ENCODE peak calls at places on chromosome 1, in eight cellular contexts. One of them, this sample, is unnamed.

GRCh38 chr1:182766881-182767645 is 22.5 kb upstream of the NPL start:
- DNase-seq in fibroblast of lung: no peak
- DNase-seq in HAP-1: no peak
- DNase-seq in activated T-helper 1 cell treated with Interleukin-2 at 50 U/mL for 16 hours: no peak
- DNase-seq in germinal center: no peak
- DNase-seq in NCI-H1105 treated with DMSO at 0.1 percent for 48 hours: no peak
- DNase-seq in T-cell: no peak
- DNase-seq in HT-29: no peak
- DNase-seq in this sample: no peak

GRCh38 chr1:246320286-246320685 is 186.8 kb downstream of the SMYD3 start:
- DNase-seq in fibroblast of lung: peak; percentile 57
- DNase-seq in HAP-1: no peak
- DNase-seq in activated T-helper 1 cell treated with Interleukin-2 at 50 U/mL for 16 hours: no peak
- DNase-seq in germinal center: no peak
- DNase-seq in NCI-H1105 treated with DMSO at 0.1 percent for 48 hours: no peak
- DNase-seq in T-cell: no peak
- DNase-seq in HT-29: no peak
- DNase-seq in this sample: no peak

GRCh38 chr1:8873506-8874229 is 4.8 kb downstream of the ENO1 start:
- DNase-seq in fibroblast of lung: peak; percentile 97
- DNase-seq in HAP-1: peak; percentile 43
- DNase-seq in activated T-helper 1 cell treated with Interleukin-2 at 50 U/mL for 16 hours: peak; percentile 60
- DNase-seq in germinal center: no peak
- DNase-seq in NCI-H1105 treated with DMSO at 0.1 percent for 48 hours: no peak
- DNase-seq in T-cell: peak; percentile 16
- DNase-seq in HT-29: peak; percentile 91
- DNase-seq in this sample: peak; percentile 80

GRCh38 chr1:240285541-240285940 is 193.9 kb downstream of the FMN2 start:
- DNase-seq in fibroblast of lung: peak; percentile 59
- DNase-seq in HAP-1: no peak
- DNase-seq in activated T-helper 1 cell treated with Interleukin-2 at 50 U/mL for 16 hours: no peak
- DNase-seq in germinal center: no peak
- DNase-seq in NCI-H1105 treated with DMSO at 0.1 percent for 48 hours: no peak
- DNase-seq in T-cell: no peak
- DNase-seq in HT-29: no peak
- DNase-seq in this sample: no peak

GRCh38 chr1:1173061-1173792 is 453 bp upstream of the TTLL10 start:
- DNase-seq in fibroblast of lung: no peak
- DNase-seq in HAP-1: no peak
- DNase-seq in activated T-helper 1 cell treated with Interleukin-2 at 50 U/mL for 16 hours: no peak
- DNase-seq in germinal center: no peak
- DNase-seq in NCI-H1105 treated with DMSO at 0.1 percent for 48 hours: no peak
- DNase-seq in T-cell: no peak
- DNase-seq in HT-29: no peak
- DNase-seq in this sample: no peak

GRCh38 chr1:246383217-246383616 is 123.9 kb downstream of the SMYD3 start:
- DNase-seq in fibroblast of lung: no peak
- DNase-seq in HAP-1: no peak
- DNase-seq in activated T-helper 1 cell treated with Interleukin-2 at 50 U/mL for 16 hours: no peak
- DNase-seq in germinal center: no peak
- DNase-seq in NCI-H1105 treated with DMSO at 0.1 percent for 48 hours: no peak
- DNase-seq in T-cell: no peak
- DNase-seq in HT-29: no peak
- DNase-seq in this sample: no peak

GRCh38 chr1:212587304-212588136 is 21.0 kb upstream of the ATF3 start:
- DNase-seq in fibroblast of lung: peak; percentile 67
- DNase-seq in HAP-1: no peak
- DNase-seq in activated T-helper 1 cell treated with Interleukin-2 at 50 U/mL for 16 hours: no peak
- DNase-seq in germinal center: no peak
- DNase-seq in NCI-H1105 treated with DMSO at 0.1 percent for 48 hours: no peak
- DNase-seq in T-cell: no peak
- DNase-seq in HT-29: no peak
- DNase-seq in this sample: no peak

GRCh38 chr1:247360116-247360898 is 28.6 kb upstream of the ZNF496 start:
- DNase-seq in fibroblast of lung: no peak
- DNase-seq in HAP-1: no peak
- DNase-seq in activated T-helper 1 cell treated with Interleukin-2 at 50 U/mL for 16 hours: no peak
- DNase-seq in germinal center: no peak
- DNase-seq in NCI-H1105 treated with DMSO at 0.1 percent for 48 hours: no peak
- DNase-seq in T-cell: no peak
- DNase-seq in HT-29: no peak
- DNase-seq in this sample: no peak

GRCh38 chr1:60848583-60849188 is 233.7 kb upstream of the NFIA start:
- DNase-seq in fibroblast of lung: peak; percentile 74
- DNase-seq in HAP-1: no peak
- DNase-seq in activated T-helper 1 cell treated with Interleukin-2 at 50 U/mL for 16 hours: no peak
- DNase-seq in germinal center: no peak
- DNase-seq in NCI-H1105 treated with DMSO at 0.1 percent for 48 hours: peak; percentile 73
- DNase-seq in T-cell: no peak
- DNase-seq in HT-29: peak; percentile 34
- DNase-seq in this sample: no peak

GRCh38 chr1:216221260-216221700 is 202.0 kb downstream of the USH2A start:
- DNase-seq in fibroblast of lung: peak; percentile 88
- DNase-seq in HAP-1: peak; percentile 74
- DNase-seq in activated T-helper 1 cell treated with Interleukin-2 at 50 U/mL for 16 hours: no peak
- DNase-seq in germinal center: peak; percentile 7
- DNase-seq in NCI-H1105 treated with DMSO at 0.1 percent for 48 hours: peak; percentile 84
- DNase-seq in T-cell: no peak
- DNase-seq in HT-29: peak; percentile 76
- DNase-seq in this sample: peak; percentile 28

GRCh38 chr1:41282679-41283317 is 40.7 kb upstream of the SCMH1 start:
- DNase-seq in fibroblast of lung: peak; percentile 15
- DNase-seq in HAP-1: peak; percentile 72
- DNase-seq in activated T-helper 1 cell treated with Interleukin-2 at 50 U/mL for 16 hours: no peak
- DNase-seq in germinal center: peak; percentile 44
- DNase-seq in NCI-H1105 treated with DMSO at 0.1 percent for 48 hours: peak; percentile 43
- DNase-seq in T-cell: no peak
- DNase-seq in HT-29: peak; percentile 28
- DNase-seq in this sample: peak; percentile 34

GRCh38 chr1:76861149-76861548 is 6.1 kb upstream of the ST6GALNAC5 start:
- DNase-seq in fibroblast of lung: no peak
- DNase-seq in HAP-1: no peak
- DNase-seq in activated T-helper 1 cell treated with Interleukin-2 at 50 U/mL for 16 hours: no peak
- DNase-seq in germinal center: no peak
- DNase-seq in NCI-H1105 treated with DMSO at 0.1 percent for 48 hours: no peak
- DNase-seq in T-cell: no peak
- DNase-seq in HT-29: no peak
- DNase-seq in this sample: no peak

GRCh38 chr1:54334996-54335395 is 71.2 kb downstream of the SSBP3 start:
- DNase-seq in fibroblast of lung: peak; percentile 90
- DNase-seq in HAP-1: no peak
- DNase-seq in activated T-helper 1 cell treated with Interleukin-2 at 50 U/mL for 16 hours: no peak
- DNase-seq in germinal center: no peak
- DNase-seq in NCI-H1105 treated with DMSO at 0.1 percent for 48 hours: no peak
- DNase-seq in T-cell: no peak
- DNase-seq in HT-29: no peak
- DNase-seq in this sample: no peak

This sample was measured in stomach.